ENCODE peak calls at places on chromosomes 1 and 21, in four cellular contexts. A, L, U and K are unnamed samples.

GRCh38 chr1:6688001-6688400 is 13.6 kb downstream of the DNAJC11 start:
- DNase-seq in L (no peak), A (no peak), U (no peak), K (no peak)

GRCh38 chr1:112549590-112549989 is 40.8 kb downstream of the WNT2B start:
- DNase-seq in L (no peak), U (no peak), A (no peak), K (no peak)

GRCh38 chr1:31723828-31724359 is 20.1 kb upstream of the COL16A1 start:
- DNase-seq in A (no peak), L (no peak), U (no peak), K (peak; percentile 46)

GRCh38 chr1:241081473-241081872 is 275.5 kb downstream of the RGS7 start:
- DNase-seq in A (no peak), L (no peak), U (no peak), K (no peak)

GRCh38 chr1:220119043-220119512 is 25.1 kb downstream of the IARS2 start:
- DNase-seq in A (no peak), L (no peak), U (no peak), K (no peak)

GRCh38 chr1:70071597-70071996 is 133.8 kb downstream of the LRRC40 start:
- DNase-seq in A (no peak), U (peak; percentile 32), L (no peak), K (no peak)

GRCh38 chr1:65254320-65255087 is 54.8 kb upstream of the DNAJC6 start:
- DNase-seq in A (peak; percentile 41), U (peak; percentile 91), L (peak; percentile 62), K (peak; percentile 83)

GRCh38 chr1:196034080-196034706 is 574.0 kb downstream of the KCNT2 start:
- DNase-seq in A (no peak), L (no peak), U (no peak), K (no peak)

GRCh38 chr1:64917907-64918306 is 48.4 kb downstream of the JAK1 start:
- DNase-seq in L (no peak), A (no peak), U (no peak), K (no peak)

GRCh38 chr21:15227919-15228318 is 163.1 kb upstream of the NRIP1 start:
- DNase-seq in A (no peak), L (no peak), U (no peak), K (no peak)

GRCh38 chr1:12618661-12619395 is 818 bp upstream of the DHRS3 start:
- DNase-seq in U (no peak), A (no peak), L (no peak), K (peak; percentile 43)

GRCh38 chr1:156590326-156591180 is 1.0 kb upstream of the NAXE start:
- DNase-seq in L (no peak), U (no peak), A (no peak), K (no peak)

GRCh38 chr1:23483327-23484252 is at the start of gene ASAP3:
- DNase-seq in L (no peak), A (no peak), U (no peak), K (no peak)

GRCh38 chr1:63892632-63893395 is 119.0 kb downstream of the ROR1 start:
- DNase-seq in A (no peak), U (no peak), L (no peak), K (no peak)

GRCh38 chr1:186059311-186059710 is 315.7 kb downstream of the TPR start:
- DNase-seq in U (peak; percentile 37), A (peak; percentile 36), L (no peak), K (no peak)

GRCh38 chr1:153122831-153123421 is 9.6 kb upstream of the SPRR2F start:
- DNase-seq in U (peak; percentile 59), A (no peak), L (no peak), K (no peak)

GRCh38 chr1:220300442-220301121 is 28.3 kb upstream of the RAB3GAP2 start:
- DNase-seq in A (peak; percentile 25), L (no peak), U (no peak), K (no peak)

GRCh38 chr1:27787895-27788294 is 14.9 kb downstream of the STX12 start:
- DNase-seq in A (no peak), L (no peak), U (no peak), K (no peak)

GRCh38 chr1:155300024-155300423 is 1.2 kb downstream of the PKLR start:
- DNase-seq in L (no peak), U (no peak), A (no peak), K (no peak)

GRCh38 chr1:175576870-175577269 is 166.5 kb downstream of the TNR start:
- DNase-seq in U (no peak), A (peak; percentile 55), L (no peak), K (no peak)

GRCh38 chr1:202623075-202623474 is 87.2 kb downstream of the SYT2 start:
- DNase-seq in A (no peak), L (no peak), U (no peak), K (no peak)

GRCh38 chr21:41065539-41065938 is 102.4 kb upstream of the BACE2 start:
- DNase-seq in A (no peak), L (no peak), U (no peak), K (no peak)